ENCODE peak calls at places on chromosomes 16 and 17, in five cellular contexts. N is CD8-positive, alpha-beta T cell; A is spleen; T is endodermal cell; U is colonic mucosa. Z is an unnamed sample. For H3K4me1, the result is how much of the 10 kb centered on the place peaks cover.

GRCh38 chr17:78544876-78545755 is 32.1 kb downstream of the DNAH17 start:
- DNase-seq in U (no peak), N (no peak), A (no peak), T (no peak), Z (no peak)

GRCh38 chr17:42286411-42287295 is 1.6 kb upstream of the STAT5A start:
- DNase-seq in N (no peak), U (peak), A (peak), T (peak), Z (peak)

GRCh38 chr16:68668266-68668665 is 23.2 kb downstream of the CDH3 start:
- DNase-seq in U (no peak), A (no peak), N (no peak), T (no peak), Z (no peak)

GRCh38 chr16:67457611-67458010 is 23.3 kb downstream of the ATP6V0D1 start:
- DNase-seq in N (no peak), U (no peak), A (no peak), T (no peak), Z (no peak)

GRCh38 chr17:78993241-78993956 is 13.7 kb upstream of the LGALS3BP start:
- DNase-seq in U (peak), N (peak), A (no peak), T (peak), Z (peak)

GRCh38 chr17:46915596-46915995 is 7.4 kb upstream of the GOSR2 start:
- DNase-seq in N (no peak), T (no peak), U (no peak), A (no peak), Z (no peak)

GRCh38 chr17:54992797-54993639 is 24.5 kb downstream of the STXBP4 start:
- DNase-seq in N (no peak), T (no peak), U (no peak), A (no peak), Z (no peak)

GRCh38 chr16:10675221-10675620 is 19.5 kb downstream of the TEKT5 start:
- DNase-seq in N (no peak), A (no peak), U (no peak), T (peak), Z (no peak)

GRCh38 chr16:86835981-86836380 is 257.6 kb downstream of the FOXL1 start:
- DNase-seq in T (no peak), U (no peak), N (no peak), A (no peak), Z (no peak)

GRCh38 chr17:74682028-74682427 is 30.7 kb downstream of the CD300LF start:
- DNase-seq in U (no peak), N (no peak), A (peak), T (no peak), Z (no peak)

GRCh38 chr17:7716299-7716886 is 1.2 kb upstream of the DNAH2 start:
- DNase-seq in T (no peak), U (no peak), N (no peak), A (no peak), Z (no peak)
- H3K4me1 ChIP-seq in T (under half), U (under half), N (under half), A (under half), Z (under half)

DNA sequence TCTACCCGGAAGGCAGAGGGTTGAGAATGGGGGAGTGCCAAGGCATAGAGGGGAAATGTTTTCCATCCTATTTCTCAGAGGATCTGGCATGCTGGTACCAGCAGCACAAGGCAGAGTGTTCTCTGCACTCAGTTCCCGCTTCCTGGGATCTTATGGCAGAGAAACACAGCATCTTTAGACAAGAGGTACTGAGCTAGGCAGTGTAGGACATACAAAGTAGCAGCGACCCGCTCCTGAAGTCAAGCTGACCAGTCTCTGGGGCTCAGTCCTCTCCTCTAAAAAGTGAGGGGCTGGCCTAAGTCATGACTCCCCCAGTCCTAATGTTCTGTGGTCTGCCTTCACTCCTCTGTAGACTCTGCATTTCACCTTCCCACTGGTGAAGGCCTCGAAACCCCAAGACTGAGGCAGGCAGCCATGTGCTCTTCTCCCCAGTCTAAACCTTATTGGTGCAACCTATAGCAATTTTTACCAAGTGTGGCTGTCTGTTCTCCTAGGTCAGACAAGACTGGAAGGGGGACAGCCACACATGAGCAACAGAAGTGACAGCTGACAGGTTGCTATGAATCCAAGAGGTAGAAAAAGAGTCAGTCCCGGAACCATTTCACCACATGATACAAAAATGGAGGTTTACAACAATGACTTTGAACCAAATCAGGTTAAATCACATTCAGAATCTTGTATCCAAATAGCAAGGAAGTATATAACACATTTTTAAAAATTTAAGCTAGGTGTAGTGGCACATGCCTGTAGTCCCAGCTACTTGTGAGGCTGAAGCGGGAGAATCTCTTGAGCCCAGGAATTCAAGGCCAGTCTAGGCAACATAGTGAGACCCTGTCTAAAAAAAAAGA is 11.4 kb upstream of the TSPOAP1 start:
- DNase-seq in U (no peak), T (no peak), A (peak), N (no peak), Z (no peak)
- H3K4me1 ChIP-seq in U (under half), T (under half), A (half or more), N (half or more), Z (under half)

DNA sequence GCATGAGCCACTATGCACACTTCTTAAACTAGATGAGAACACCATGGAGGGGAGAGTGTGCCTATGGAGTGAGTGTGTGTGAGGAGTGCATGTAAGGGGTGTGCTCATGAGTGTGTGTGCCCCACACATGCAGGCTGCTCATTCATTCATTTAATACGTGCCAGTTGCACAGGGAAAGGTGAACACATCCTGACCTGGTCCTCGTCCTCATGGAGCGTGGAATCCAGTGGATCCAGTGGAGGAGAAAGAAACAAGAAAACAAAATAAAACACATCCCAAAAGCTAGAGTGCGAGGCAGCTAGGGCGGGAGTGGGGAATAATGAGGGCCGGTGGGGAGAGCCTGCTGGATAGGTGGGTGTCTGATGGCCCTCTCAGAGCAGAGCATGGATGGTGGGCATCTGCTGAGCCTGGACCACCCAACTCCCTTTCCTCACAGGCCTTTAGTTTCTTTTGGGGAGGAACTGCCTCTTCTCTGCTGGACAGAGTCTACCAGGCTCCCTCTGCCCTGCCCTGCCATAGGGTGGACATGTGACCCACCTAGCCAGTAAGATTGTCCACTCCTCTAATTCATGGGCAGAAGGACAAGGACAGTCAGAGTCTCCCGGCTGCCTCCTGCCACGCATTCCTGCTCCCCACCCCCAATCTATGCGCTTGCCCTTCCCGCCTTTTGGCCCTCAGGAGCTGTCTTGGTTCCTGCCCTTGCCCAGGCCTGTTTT is 204.3 kb downstream of the RAB11FIP4 start:
- DNase-seq in U (no peak), T (peak), N (no peak), A (peak), Z (no peak)
- H3K4me1 ChIP-seq in U (under half), T (under half), N (under half), A (under half), Z (under half)

GRCh38 chr17:81733507-81734404 is 21.7 kb downstream of the SLC25A10 start:
- DNase-seq in T (peak), U (peak), N (peak), A (peak), Z (peak)
- H3K4me1 ChIP-seq in T (under half), U (under half), N (under half), A (under half), Z (under half)

Z was measured in right cardiac atrium.